ENCODE peak calls at places on chromosomes 5 and 9, in seven cellular contexts. One of them, this sample, is unnamed.

GRCh38 chr9:134335095-134335489 is 8.8 kb downstream of the RXRA start:
- DNase-seq in spleen: no peak
- DNase-seq in thyroid gland: no peak
- DNase-seq in ovary: no peak
- DNase-seq in fibroblast of pulmonary artery: no peak
- DNase-seq in tibial artery: no peak
- DNase-seq in AG10803: no peak
- DNase-seq in this sample: no peak

GRCh38 chr9:101458955-101459631 is 23.5 kb upstream of the ALDOB start:
- DNase-seq in spleen: no peak
- DNase-seq in thyroid gland: no peak
- DNase-seq in tibial artery: no peak
- DNase-seq in ovary: no peak
- DNase-seq in AG10803: peak; percentile 78
- DNase-seq in fibroblast of pulmonary artery: peak; percentile 83
- DNase-seq in this sample: peak; percentile 78

GRCh38 chr9:78406933-78407332 is 110.0 kb downstream of the PSAT1 start:
- DNase-seq in fibroblast of pulmonary artery: no peak
- DNase-seq in spleen: no peak
- DNase-seq in tibial artery: no peak
- DNase-seq in ovary: no peak
- DNase-seq in AG10803: no peak
- DNase-seq in thyroid gland: no peak
- DNase-seq in this sample: no peak

GRCh38 chr9:127419306-127419705 is 4.9 kb upstream of the ZNF79 start:
- DNase-seq in ovary: no peak
- DNase-seq in AG10803: no peak
- DNase-seq in tibial artery: no peak
- DNase-seq in thyroid gland: no peak
- DNase-seq in spleen: no peak
- DNase-seq in fibroblast of pulmonary artery: no peak
- DNase-seq in this sample: no peak

GRCh38 chr5:80275347-80275746 is 19.5 kb upstream of the SERINC5 start:
- DNase-seq in ovary: no peak
- DNase-seq in thyroid gland: no peak
- DNase-seq in tibial artery: no peak
- DNase-seq in fibroblast of pulmonary artery: peak; percentile 48
- DNase-seq in AG10803: peak; percentile 22
- DNase-seq in spleen: no peak
- DNase-seq in this sample: peak; percentile 43

GRCh38 chr5:72394688-72395087 is 74.5 kb downstream of the PTCD2 start:
- DNase-seq in spleen: no peak
- DNase-seq in ovary: no peak
- DNase-seq in thyroid gland: no peak
- DNase-seq in AG10803: no peak
- DNase-seq in tibial artery: no peak
- DNase-seq in fibroblast of pulmonary artery: peak; percentile 50
- DNase-seq in this sample: peak; percentile 31

GRCh38 chr5:55714749-55715148 is 2.6 kb upstream of the SLC38A9 start:
- DNase-seq in thyroid gland: no peak
- DNase-seq in AG10803: no peak
- DNase-seq in tibial artery: no peak
- DNase-seq in fibroblast of pulmonary artery: no peak
- DNase-seq in ovary: no peak
- DNase-seq in spleen: no peak
- DNase-seq in this sample: no peak

GRCh38 chr9:131032384-131032783 is 23.4 kb downstream of the LAMC3 start:
- DNase-seq in spleen: no peak
- DNase-seq in tibial artery: no peak
- DNase-seq in AG10803: no peak
- DNase-seq in thyroid gland: no peak
- DNase-seq in fibroblast of pulmonary artery: no peak
- DNase-seq in ovary: no peak
- DNase-seq in this sample: no peak

GRCh38 chr9:37466037-37466709 is 923 bp upstream of the ZBTB5 start:
- DNase-seq in ovary: peak; percentile 87
- DNase-seq in fibroblast of pulmonary artery: peak; percentile 82
- DNase-seq in tibial artery: no peak
- DNase-seq in AG10803: peak; percentile 77
- DNase-seq in spleen: peak; percentile 92
- DNase-seq in thyroid gland: peak; percentile 23
- DNase-seq in this sample: peak; percentile 91

GRCh38 chr9:81737871-81738507 is 48.6 kb upstream of the TLE1 start:
- DNase-seq in thyroid gland: no peak
- DNase-seq in tibial artery: peak; percentile 74
- DNase-seq in fibroblast of pulmonary artery: peak; percentile 69
- DNase-seq in AG10803: peak; percentile 73
- DNase-seq in spleen: no peak
- DNase-seq in ovary: no peak
- DNase-seq in this sample: peak; percentile 34

GRCh38 chr5:78778538-78778937 is 130.0 kb upstream of the LHFPL2 start:
- DNase-seq in ovary: no peak
- DNase-seq in tibial artery: no peak
- DNase-seq in fibroblast of pulmonary artery: no peak
- DNase-seq in thyroid gland: no peak
- DNase-seq in spleen: no peak
- DNase-seq in AG10803: peak; percentile 65
- DNase-seq in this sample: peak; percentile 83

DNA sequence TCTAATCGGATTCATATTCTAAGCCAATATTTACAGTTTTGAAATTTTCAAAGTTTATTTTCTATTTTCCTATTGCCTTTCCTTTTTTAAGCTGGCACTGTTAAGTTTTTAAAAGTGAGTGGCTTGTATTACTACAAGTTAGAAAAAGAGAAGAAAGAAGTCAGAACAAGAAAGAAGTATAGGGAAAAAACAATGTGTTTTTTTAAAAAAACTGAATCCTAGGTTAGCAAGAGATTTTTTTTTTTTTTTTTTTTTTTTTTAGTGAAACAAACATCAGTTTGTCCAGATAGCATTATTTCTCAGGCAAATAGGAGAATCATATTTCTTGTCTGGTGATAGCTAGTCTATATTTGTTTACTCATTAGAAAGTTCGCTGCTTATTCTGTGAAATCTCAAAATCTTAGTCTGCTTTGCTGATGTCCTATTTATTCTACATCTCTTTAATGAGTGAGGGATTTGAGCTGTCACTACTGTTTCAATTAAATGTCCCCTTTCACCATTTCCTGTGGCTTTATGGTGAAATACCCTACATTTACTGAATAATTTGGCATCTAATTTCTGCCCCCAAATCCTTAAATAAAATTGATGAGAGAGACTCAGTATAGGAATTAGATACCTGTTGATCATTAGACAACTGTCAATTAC is 19.1 kb upstream of the LMNB1 start:
- DNase-seq in spleen: no peak
- DNase-seq in fibroblast of pulmonary artery: no peak
- DNase-seq in tibial artery: no peak
- DNase-seq in AG10803: no peak
- DNase-seq in thyroid gland: no peak
- DNase-seq in ovary: no peak
- DNase-seq in this sample: no peak
- H3K4me3 ChIP-seq in spleen: no peak overlapping the region
- H3K4me3 ChIP-seq in fibroblast of pulmonary artery: no peak overlapping the region
- H3K4me3 ChIP-seq in tibial artery: no peak overlapping the region
- H3K4me3 ChIP-seq in AG10803: no peak overlapping the region
- H3K4me3 ChIP-seq in thyroid gland: no peak overlapping the region
- H3K4me3 ChIP-seq in ovary: no peak overlapping the region
- H3K4me3 ChIP-seq in this sample: no peak overlapping the region

GRCh38 chr9:125988479-125989050 is 241.4 kb downstream of the PBX3 start:
- DNase-seq in AG10803: no peak
- DNase-seq in thyroid gland: no peak
- DNase-seq in ovary: no peak
- DNase-seq in fibroblast of pulmonary artery: no peak
- DNase-seq in spleen: no peak
- DNase-seq in tibial artery: peak; percentile 35
- DNase-seq in this sample: no peak
- TF ChIP-seq CTCF in AG10803: no peak
- TF ChIP-seq CTCF in thyroid gland: no peak
- TF ChIP-seq CTCF in ovary: no peak
- TF ChIP-seq CTCF in fibroblast of pulmonary artery: no peak
- TF ChIP-seq CTCF in spleen: no peak
- TF ChIP-seq CTCF in tibial artery: no peak
- TF ChIP-seq CTCF in this sample: no peak

GRCh38 chr9:121197135-121197534 is 4.5 kb downstream of the RAB14 start:
- DNase-seq in AG10803: no peak
- DNase-seq in ovary: no peak
- DNase-seq in spleen: no peak
- DNase-seq in thyroid gland: no peak
- DNase-seq in fibroblast of pulmonary artery: no peak
- DNase-seq in tibial artery: no peak
- DNase-seq in this sample: no peak
- H3K4me3 ChIP-seq in AG10803: no peak overlapping the region
- H3K4me3 ChIP-seq in ovary: no peak overlapping the region
- H3K4me3 ChIP-seq in spleen: no peak overlapping the region
- H3K4me3 ChIP-seq in thyroid gland: no peak overlapping the region
- H3K4me3 ChIP-seq in fibroblast of pulmonary artery: no peak overlapping the region
- H3K4me3 ChIP-seq in tibial artery: no peak overlapping the region
- H3K4me3 ChIP-seq in this sample: no peak overlapping the region

GRCh38 chr5:6342689-6343315 is 35.5 kb downstream of the MED10 start:
- DNase-seq in AG10803: no peak
- DNase-seq in thyroid gland: no peak
- DNase-seq in tibial artery: no peak
- DNase-seq in spleen: no peak
- DNase-seq in fibroblast of pulmonary artery: no peak
- DNase-seq in ovary: no peak
- DNase-seq in this sample: no peak
- TF ChIP-seq CTCF in AG10803: no peak
- TF ChIP-seq CTCF in thyroid gland: no peak
- TF ChIP-seq CTCF in tibial artery: no peak
- TF ChIP-seq CTCF in spleen: no peak
- TF ChIP-seq CTCF in fibroblast of pulmonary artery: no peak
- TF ChIP-seq CTCF in ovary: no peak
- TF ChIP-seq CTCF in this sample: no peak

DNA sequence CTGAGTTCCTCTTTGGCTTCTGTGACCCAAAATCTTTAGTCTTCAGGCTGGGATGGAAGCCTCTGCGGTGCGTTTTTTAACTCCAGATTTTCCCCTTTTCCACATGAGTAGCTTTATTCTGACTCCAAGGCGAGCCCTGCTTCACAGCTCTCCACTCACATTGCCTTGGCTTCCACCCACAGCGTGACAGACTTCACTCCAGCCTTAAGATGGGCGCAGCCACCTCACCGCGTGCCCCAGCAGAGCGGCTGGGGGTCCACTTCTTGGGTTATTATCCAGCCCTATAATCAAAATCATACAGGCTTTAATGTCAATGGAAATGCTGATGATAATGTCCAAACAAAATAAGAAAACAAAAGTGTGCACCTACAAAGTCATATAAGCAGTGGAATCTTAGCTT is 1.2 kb downstream of the EXOC3 start:
- DNase-seq in tibial artery: peak; percentile 35
- DNase-seq in thyroid gland: no peak
- DNase-seq in AG10803: no peak
- DNase-seq in spleen: peak; percentile 57
- DNase-seq in ovary: no peak
- DNase-seq in fibroblast of pulmonary artery: no peak
- DNase-seq in this sample: no peak
- H3K4me3 ChIP-seq in tibial artery: peak overlapping the region; percentile 99
- H3K4me3 ChIP-seq in thyroid gland: no peak overlapping the region
- H3K4me3 ChIP-seq in AG10803: peak overlapping the region; percentile 100
- H3K4me3 ChIP-seq in spleen: peak overlapping the region; percentile 97
- H3K4me3 ChIP-seq in ovary: peak overlapping the region; percentile 63
- H3K4me3 ChIP-seq in fibroblast of pulmonary artery: peak overlapping the region; percentile 98
- H3K4me3 ChIP-seq in this sample: peak overlapping the region; percentile 93

GRCh38 chr9:14768561-14769234 is 46.2 kb upstream of the CER1 start:
- DNase-seq in AG10803: peak; percentile 60
- DNase-seq in tibial artery: no peak
- DNase-seq in spleen: no peak
- DNase-seq in ovary: no peak
- DNase-seq in thyroid gland: peak; percentile 29
- DNase-seq in fibroblast of pulmonary artery: peak; percentile 78
- DNase-seq in this sample: peak; percentile 56

GRCh38 chr9:14766299-14766698 is 43.8 kb upstream of the CER1 start:
- DNase-seq in tibial artery: no peak
- DNase-seq in thyroid gland: no peak
- DNase-seq in ovary: no peak
- DNase-seq in fibroblast of pulmonary artery: peak; percentile 5
- DNase-seq in AG10803: peak; percentile 83
- DNase-seq in spleen: no peak
- DNase-seq in this sample: no peak

GRCh38 chr9:14770592-14770991 is 48.1 kb upstream of the CER1 start:
- DNase-seq in thyroid gland: no peak
- DNase-seq in tibial artery: no peak
- DNase-seq in spleen: no peak
- DNase-seq in ovary: no peak
- DNase-seq in AG10803: no peak
- DNase-seq in fibroblast of pulmonary artery: no peak
- DNase-seq in this sample: no peak

DNA sequence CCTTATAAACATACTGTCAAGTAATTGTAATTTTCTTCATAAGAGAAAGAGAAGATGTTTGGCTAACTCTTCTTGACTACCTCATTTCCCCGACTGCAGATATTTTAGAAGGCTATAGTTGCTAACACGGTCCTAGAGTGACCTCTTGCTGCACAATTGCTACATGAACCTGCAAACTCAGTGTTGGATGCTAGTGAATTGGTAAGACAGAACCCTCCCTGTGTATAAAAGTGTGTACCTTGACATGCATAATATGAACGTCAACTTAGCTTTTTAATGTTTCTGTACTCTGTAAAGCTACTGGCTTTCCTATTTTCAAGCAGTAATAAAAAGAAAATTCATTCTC is 46.7 kb upstream of the CER1 start:
- DNase-seq in ovary: no peak
- DNase-seq in spleen: no peak
- DNase-seq in AG10803: peak; percentile 15
- DNase-seq in thyroid gland: no peak
- DNase-seq in tibial artery: no peak
- DNase-seq in fibroblast of pulmonary artery: peak; percentile 65
- DNase-seq in this sample: peak; percentile 16
- TF ChIP-seq CTCF in ovary: no peak
- TF ChIP-seq CTCF in spleen: no peak
- TF ChIP-seq CTCF in AG10803: peak; percentile 43
- TF ChIP-seq CTCF in thyroid gland: no peak
- TF ChIP-seq CTCF in tibial artery: no peak
- TF ChIP-seq CTCF in fibroblast of pulmonary artery: peak; percentile 46
- TF ChIP-seq CTCF in this sample: peak; percentile 32

GRCh38 chr5:141941307-141941706 is 16.7 kb downstream of the PCDH12 start:
- DNase-seq in thyroid gland: no peak
- DNase-seq in fibroblast of pulmonary artery: no peak
- DNase-seq in AG10803: peak; percentile 81
- DNase-seq in tibial artery: peak; percentile 71
- DNase-seq in spleen: no peak
- DNase-seq in ovary: no peak
- DNase-seq in this sample: peak; percentile 36
- H3K4me3 ChIP-seq in thyroid gland: no peak overlapping the region
- H3K4me3 ChIP-seq in fibroblast of pulmonary artery: no peak overlapping the region
- H3K4me3 ChIP-seq in AG10803: no peak overlapping the region
- H3K4me3 ChIP-seq in tibial artery: no peak overlapping the region
- H3K4me3 ChIP-seq in spleen: no peak overlapping the region
- H3K4me3 ChIP-seq in ovary: no peak overlapping the region
- H3K4me3 ChIP-seq in this sample: no peak overlapping the region

DNA sequence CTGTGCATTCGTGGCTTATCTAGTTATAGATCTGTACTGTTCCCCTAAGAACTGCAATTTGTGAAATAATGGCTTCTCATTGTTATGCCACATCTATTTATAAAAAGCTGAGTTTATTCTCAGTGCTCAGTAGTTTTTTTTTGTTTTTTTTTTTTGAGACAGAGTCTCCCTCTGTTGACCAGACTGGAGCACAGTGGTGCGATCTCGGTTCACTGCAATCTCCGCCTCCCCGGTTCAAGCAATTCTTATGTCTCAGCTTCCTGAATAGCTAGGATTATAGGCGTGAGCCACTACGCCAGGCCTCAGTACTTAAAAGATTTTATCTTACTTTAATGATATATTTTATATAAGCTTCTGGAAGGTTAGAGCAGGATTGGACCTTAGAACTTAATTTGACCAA is 19.0 kb downstream of the SEC61B start:
- DNase-seq in tibial artery: no peak
- DNase-seq in thyroid gland: no peak
- DNase-seq in fibroblast of pulmonary artery: no peak
- DNase-seq in AG10803: no peak
- DNase-seq in spleen: no peak
- DNase-seq in ovary: no peak
- DNase-seq in this sample: no peak
- TF ChIP-seq CTCF in tibial artery: no peak
- TF ChIP-seq CTCF in thyroid gland: no peak
- TF ChIP-seq CTCF in fibroblast of pulmonary artery: no peak
- TF ChIP-seq CTCF in AG10803: no peak
- TF ChIP-seq CTCF in spleen: no peak
- TF ChIP-seq CTCF in ovary: no peak
- TF ChIP-seq CTCF in this sample: peak; percentile 6

This sample was measured in fibroblast of villous mesenchyme.